ENCODE peak calls at places on chromosome 20, in five cellular contexts. M is prostate gland, T is Panc1, Y is hepatocyte, B is MM.1S. V is an unnamed sample. For H3K4me1, the result is how much of the 10 kb centered on the place peaks cover.

GRCh38 chr20:62685781-62686555 is 22.7 kb upstream of the NTSR1 start:
- DNase-seq in M (peak), T (no peak), Y (peak), B (no peak), V (peak)

GRCh38 chr20:41776450-41776849 is 158.3 kb upstream of the CHD6 start:
- DNase-seq in M (no peak), T (no peak), Y (no peak), B (no peak), V (no peak)

GRCh38 chr20:18276821-18277220 is 11.5 kb upstream of the ZNF133 start:
- DNase-seq in M (peak), T (peak), Y (peak), B (peak), V (peak)

GRCh38 chr20:40960521-40960956 is 68.1 kb upstream of the TOP1 start:
- DNase-seq in M (no peak), T (no peak), Y (no peak), B (no peak), V (no peak)

GRCh38 chr20:44856442-44856841 is 29.1 kb upstream of the YWHAB start:
- DNase-seq in M (no peak), T (no peak), Y (peak), B (no peak), V (no peak)

GRCh38 chr20:53899351-53900167 is 170.8 kb downstream of the BCAS1 start:
- DNase-seq in M (peak), T (peak), Y (no peak), B (peak), V (no peak)

GRCh38 chr20:45429618-45430017 is 13.7 kb downstream of the PIGT start:
- DNase-seq in M (no peak), T (no peak), Y (no peak), B (no peak), V (no peak)

GRCh38 chr20:45010399-45010828 is 44.1 kb downstream of the STK4 start:
- DNase-seq in M (no peak), T (no peak), Y (no peak), B (no peak), V (no peak)

GRCh38 chr20:61813791-61814190 is 251.9 kb downstream of the TAF4 start:
- DNase-seq in M (no peak), T (no peak), Y (no peak), B (no peak), V (no peak)

GRCh38 chr20:24773751-24774201 is 175.3 kb upstream of the CST7 start:
- DNase-seq in M (no peak), T (no peak), Y (peak), B (peak), V (no peak)

GRCh38 chr20:13800728-13801134 is 15.9 kb downstream of the NDUFAF5 start:
- DNase-seq in M (peak), T (no peak), Y (peak), B (no peak), V (no peak)

GRCh38 chr20:51311636-51312479 is 230.7 kb downstream of the NFATC2 start:
- DNase-seq in M (peak), T (no peak), Y (peak), B (no peak), V (peak)

GRCh38 chr20:13397300-13397724 is 176.2 kb downstream of the ISM1 start:
- DNase-seq in M (no peak), T (no peak), Y (no peak), B (peak), V (no peak)

GRCh38 chr20:57426156-57426769 is 35.1 kb downstream of the RBM38 start:
- DNase-seq in M (no peak), T (no peak), Y (no peak), B (no peak), V (no peak)

GRCh38 chr20:51800769-51801219 is 1.5 kb downstream of the SALL4 start:
- DNase-seq in M (peak), T (no peak), Y (peak), B (no peak), V (no peak)

GRCh38 chr20:46112430-46113020 is 5.6 kb upstream of the CD40 start:
- DNase-seq in M (no peak), T (no peak), Y (no peak), B (no peak), V (no peak)

GRCh38 chr20:20076297-20077065 is 24.1 kb downstream of the CFAP61 start:
- DNase-seq in M (no peak), T (no peak), Y (peak), B (no peak), V (no peak)

GRCh38 chr20:51533291-51534172 is 9.0 kb downstream of the NFATC2 start:
- DNase-seq in M (no peak), T (peak), Y (no peak), B (no peak), V (no peak)

GRCh38 chr20:61991476-61991875 is 74.2 kb downstream of the TAF4 start:
- DNase-seq in M (no peak), T (no peak), Y (no peak), B (no peak), V (no peak)

GRCh38 chr20:842547-842940 is 9.0 kb downstream of the FAM110A start:
- DNase-seq in M (no peak), T (no peak), Y (no peak), B (no peak), V (no peak)

GRCh38 chr20:63292904-63293303 is at the start of gene COL20A1:
- DNase-seq in M (no peak), T (no peak), Y (no peak), B (no peak), V (no peak)

GRCh38 chr20:47577271-47577670 is 75.6 kb downstream of the NCOA3 start:
- DNase-seq in M (no peak), T (no peak), Y (no peak), B (no peak), V (peak)
- H3K4me1 ChIP-seq in M (under half), T (half or more), Y (under half), B (under half), V (under half)

DNA sequence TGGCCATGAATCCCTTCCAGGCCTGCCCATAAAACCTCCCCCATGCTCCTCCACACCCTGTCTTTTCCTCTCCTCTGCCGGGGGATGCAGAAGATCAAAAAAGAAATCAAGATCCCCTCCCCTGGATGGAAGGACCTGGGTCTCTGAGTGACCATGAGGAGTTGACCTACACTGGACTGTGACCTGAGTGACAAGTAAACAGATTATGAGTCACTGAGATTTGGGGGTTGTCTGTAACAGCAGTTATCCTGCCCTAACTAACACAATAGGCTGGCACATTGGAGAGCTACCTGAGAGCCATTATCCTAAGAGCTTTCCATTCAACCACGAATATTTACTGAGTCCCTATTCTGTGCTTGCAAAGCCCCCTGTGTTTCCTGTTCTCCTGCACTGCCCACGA is 28.4 kb upstream of the SIRPA start:
- DNase-seq in M (no peak), T (no peak), Y (no peak), B (no peak), V (no peak)
- H3K4me3 ChIP-seq in M (no peak), T (no peak), Y (no peak), B (no peak), V (no peak)

GRCh38 chr20:36641506-36641843 is 4.5 kb downstream of the SLA2 start:
- DNase-seq in M (no peak), T (no peak), Y (no peak), B (no peak), V (no peak)
- H3K4me1 ChIP-seq in M (under half), T (under half), Y (under half), B (under half), V (under half)

GRCh38 chr20:2657241-2657640 is 4.8 kb downstream of the NOP56 start:
- DNase-seq in M (no peak), T (no peak), Y (no peak), B (no peak), V (peak)
- H3K4me3 ChIP-seq in M (no peak), T (no peak), Y (no peak), B (no peak), V (no peak)

DNA sequence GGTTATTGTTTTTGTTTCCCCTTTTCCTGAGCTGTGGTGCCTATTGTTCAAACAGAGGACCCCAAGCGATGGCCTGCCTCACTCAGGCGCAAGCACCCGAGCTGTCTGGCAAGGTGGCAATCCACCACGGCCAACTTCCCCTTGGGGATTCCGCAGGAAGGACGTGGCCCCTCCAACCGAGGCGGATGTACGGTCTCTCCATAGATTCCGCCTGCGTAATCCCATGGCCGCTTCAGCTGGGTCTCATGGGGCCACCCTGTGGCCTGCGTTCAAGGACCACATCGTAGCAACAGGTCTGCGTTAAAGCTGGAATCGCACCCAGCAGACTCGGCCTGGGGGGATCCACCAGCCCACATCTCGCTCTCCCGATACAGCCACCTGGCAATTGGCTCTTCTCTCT is 79.9 kb downstream of the CEBPB start:
- DNase-seq in M (no peak), T (no peak), Y (no peak), B (no peak), V (no peak)
- H3K4me1 ChIP-seq in M (under half), T (under half), Y (under half), B (under half), V (under half)

DNA sequence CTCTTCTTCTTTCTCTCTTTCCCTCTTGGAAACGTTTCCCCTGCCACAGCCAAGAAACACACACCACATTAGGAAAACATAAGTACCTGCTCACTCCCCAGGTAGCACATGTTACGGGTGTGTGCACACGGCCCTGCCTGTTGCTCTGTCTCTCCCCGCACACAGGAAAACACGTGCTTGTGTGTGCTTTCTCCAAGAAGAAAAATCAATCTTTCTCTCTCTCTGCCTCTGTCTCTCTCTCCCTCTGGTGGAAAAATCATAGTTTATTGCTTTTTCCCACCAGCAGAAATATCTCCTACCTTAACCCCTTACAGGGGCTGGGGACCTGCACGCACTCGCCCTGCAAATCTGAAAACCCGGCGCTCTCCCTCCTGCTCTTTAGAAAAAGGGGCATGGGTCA is 102.3 kb downstream of the EDN3 start:
- DNase-seq in M (no peak), T (no peak), Y (peak), B (no peak), V (peak)
- H3K4me3 ChIP-seq in M (no peak), T (no peak), Y (no peak), B (no peak), V (no peak)

GRCh38 chr20:50101900-50102299 is 11.1 kb downstream of the UBE2V1 start:
- DNase-seq in M (no peak), T (no peak), Y (no peak), B (no peak), V (no peak)
- H3K4me1 ChIP-seq in M (under half), T (half or more), Y (under half), B (under half), V (under half)

V was measured in HAP-1.